ENCODE peak calls at places on chromosomes 7 and 10, in six cellular contexts. U is CD4-positive, CD25-positive, alpha-beta regulatory T cell; K is LoVo; Q is GM12865; L is AG08395; T is GM23248. P is an unnamed sample.

GRCh38 chr7:150586778-150587152 is 19.6 kb downstream of the GIMAP4 start:
- DNase-seq in Q (no peak), U (no peak), L (no peak), K (no peak), T (no peak), P (no peak)

GRCh38 chr7:16914771-16915170 is 33.0 kb upstream of the AGR3 start:
- DNase-seq in Q (no peak), L (no peak), T (no peak), K (peak), U (no peak), P (no peak)

GRCh38 chr7:75054744-75055527 is 18.7 kb downstream of the RCC1L start:
- DNase-seq in U (no peak), T (peak), K (no peak), L (peak), Q (no peak), P (no peak)

GRCh38 chr7:128166603-128167315 is 74.3 kb upstream of the LEP start:
- DNase-seq in Q (no peak), T (peak), L (peak), K (no peak), U (no peak), P (peak)

GRCh38 chr10:69745698-69746097 is 56.0 kb upstream of the COL13A1 start:
- DNase-seq in U (no peak), K (no peak), T (no peak), Q (peak), L (no peak), P (no peak)

GRCh38 chr10:77962350-77963146 is 36.0 kb upstream of the DLG5 start:
- DNase-seq in K (no peak), Q (no peak), T (no peak), U (no peak), L (no peak), P (no peak)

GRCh38 chr10:109892087-109892486 is 31.2 kb downstream of the XPNPEP1 start:
- DNase-seq in T (no peak), K (no peak), L (no peak), U (no peak), Q (no peak), P (no peak)

GRCh38 chr7:115479448-115479847 is 551.1 kb downstream of the TFEC start:
- DNase-seq in L (no peak), U (no peak), T (no peak), K (no peak), Q (no peak), P (no peak)

GRCh38 chr7:155810607-155811559 is 1.4 kb downstream of the SHH start:
- DNase-seq in K (no peak), U (no peak), Q (no peak), L (no peak), T (no peak), P (no peak)